ENCODE peak calls at places on chromosomes 13 and 19, in ten cellular contexts. X is heart left ventricle, H is mammary epithelial cell, M is PC-9, F is psoas muscle, Z is hepatocyte, Q is DND-41, T is uterus, Y is pancreas, S is suprapubic skin. U is an unnamed sample.
A peak's percentile ranks its signal among the peaks of the same experiment; 100 is the strongest.

GRCh38 chr13:52926971-52927370 is 78.5 kb upstream of the PCDH8 start:
- DNase-seq in X (no peak), H (peak; percentile 83), M (no peak), F (no peak), Z (no peak), Q (no peak), T (no peak), Y (no peak), S (no peak), U (no peak)

GRCh38 chr13:50393641-50394040 is 378.4 kb downstream of the KCNRG start:
- DNase-seq in X (peak; percentile 51), H (no peak), M (no peak), F (no peak), Z (no peak), Q (no peak), T (no peak), Y (no peak), S (no peak), U (no peak)

GRCh38 chr19:32253683-32254020 is 91.8 kb upstream of the ZNF507 start:
- DNase-seq in X (no peak), H (no peak), M (no peak), F (no peak), Z (no peak), Q (no peak), T (no peak), Y (no peak), S (peak; percentile 66), U (no peak)

GRCh38 chr19:17332677-17333581 is 1.7 kb downstream of the ANO8 start:
- DNase-seq in X (no peak), H (peak; percentile 29), M (no peak), F (no peak), Z (peak; percentile 47), Q (peak; percentile 76), T (no peak), Y (no peak), S (no peak), U (no peak)

GRCh38 chr13:27821566-27821965 is 29.3 kb downstream of the GSX1 start:
- DNase-seq in X (no peak), H (peak; percentile 27), M (no peak), F (no peak), Z (no peak), Q (no peak), T (no peak), Y (no peak), S (no peak), U (no peak)

GRCh38 chr19:38890686-38891085 is 8.7 kb downstream of the SIRT2 start:
- DNase-seq in X (peak; percentile 60), H (no peak), M (no peak), F (peak; percentile 59), Z (no peak), Q (no peak), T (no peak), Y (no peak), S (no peak), U (no peak)

GRCh38 chr13:44399045-44399444 is 25.4 kb downstream of the SERP2 start:
- DNase-seq in X (no peak), H (no peak), M (no peak), F (no peak), Z (no peak), Q (no peak), T (no peak), Y (no peak), S (no peak), U (no peak)

GRCh38 chr19:28883241-28883693 is 329.7 kb downstream of the UQCRFS1 start:
- DNase-seq in X (peak; percentile 72), H (no peak), M (no peak), F (peak; percentile 20), Z (no peak), Q (no peak), T (no peak), Y (no peak), S (no peak), U (peak; percentile 79)

GRCh38 chr13:21039097-21039800 is 22.1 kb downstream of the LATS2 start:
- DNase-seq in X (no peak), H (no peak), M (no peak), F (no peak), Z (no peak), Q (no peak), T (no peak), Y (no peak), S (no peak), U (no peak)

GRCh38 chr19:1945899-1946298 is 4.9 kb downstream of the CSNK1G2 start:
- DNase-seq in X (no peak), H (no peak), M (no peak), F (peak; percentile 49), Z (peak; percentile 53), Q (peak; percentile 45), T (no peak), Y (peak; percentile 28), S (no peak), U (peak; percentile 51)

GRCh38 chr13:77136902-77137420 is 110.0 kb upstream of the FBXL3 start:
- DNase-seq in X (no peak), H (peak; percentile 20), M (no peak), F (no peak), Z (no peak), Q (no peak), T (no peak), Y (no peak), S (no peak), U (no peak)

GRCh38 chr13:71775946-71776345 is 91.1 kb downstream of the DACH1 start:
- DNase-seq in X (no peak), H (no peak), M (no peak), F (no peak), Z (no peak), Q (no peak), T (no peak), Y (no peak), S (no peak), U (no peak)

GRCh38 chr13:33229446-33230177 is 55.9 kb downstream of the STARD13 start:
- DNase-seq in X (peak; percentile 60), H (no peak), M (no peak), F (no peak), Z (no peak), Q (no peak), T (no peak), Y (no peak), S (no peak), U (peak; percentile 7)

GRCh38 chr19:8261347-8261746 is 46.8 kb downstream of the CD320 start:
- DNase-seq in X (no peak), H (no peak), M (no peak), F (no peak), Z (no peak), Q (no peak), T (no peak), Y (peak; percentile 1), S (no peak), U (peak; percentile 8)

GRCh38 chr19:8259142-8259921 is 48.8 kb downstream of the CD320 start:
- DNase-seq in X (no peak), H (no peak), M (no peak), F (no peak), Z (no peak), Q (no peak), T (no peak), Y (peak; percentile 1), S (peak; percentile 41), U (no peak)

GRCh38 chr19:8261881-8262280 is 46.3 kb downstream of the CD320 start:
- DNase-seq in X (no peak), H (no peak), M (no peak), F (no peak), Z (no peak), Q (no peak), T (no peak), Y (peak; percentile 2), S (peak; percentile 75), U (peak; percentile 81)

GRCh38 chr19:8262431-8262830 is 45.7 kb downstream of the CD320 start:
- DNase-seq in X (no peak), H (no peak), M (no peak), F (no peak), Z (no peak), Q (no peak), T (no peak), Y (peak; percentile 7), S (peak; percentile 80), U (no peak)

DNA sequence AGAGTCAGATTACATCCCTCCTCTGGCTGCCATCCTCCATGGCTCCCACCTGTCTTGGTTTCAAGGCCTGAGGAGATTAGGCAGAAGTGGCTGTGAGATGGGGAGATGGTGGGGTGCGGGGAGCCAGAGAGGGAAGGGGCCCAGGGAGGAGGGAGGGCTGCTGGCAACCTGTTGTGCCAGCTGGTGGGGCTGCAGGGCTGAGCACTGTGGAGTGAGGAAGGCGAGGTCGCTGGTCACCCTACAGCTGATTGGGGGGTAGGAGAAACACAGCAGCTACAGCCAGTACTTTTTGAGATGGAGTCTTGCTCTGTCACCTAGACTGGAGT is 48.3 kb downstream of the CD320 start:
- DNase-seq in X (no peak), H (no peak), M (no peak), F (no peak), Z (no peak), Q (no peak), T (no peak), Y (peak; percentile 1), S (no peak), U (no peak)
- H3K4me3 ChIP-seq in X (no peak overlapping the region), H (no peak overlapping the region), M (no peak overlapping the region), F (no peak overlapping the region), Z (no peak overlapping the region), Q (no peak overlapping the region), T (no peak overlapping the region), Y (no peak overlapping the region), S (no peak overlapping the region), U (no peak overlapping the region)

GRCh38 chr19:46040125-46040524 is 677 bp downstream of the IGFL4 start:
- DNase-seq in X (no peak), H (no peak), M (no peak), F (no peak), Z (no peak), Q (no peak), T (no peak), Y (no peak), S (no peak), U (no peak)
- H3K4me1 ChIP-seq in X (no peaks in the 10 kb centered on the region), H (peaks cover 10% of the 10 kb centered on the region), M (peaks cover 27% of the 10 kb centered on the region), F (no peaks in the 10 kb centered on the region), Z (peaks cover 9% of the 10 kb centered on the region), Q (no peaks in the 10 kb centered on the region), T (no peaks in the 10 kb centered on the region), Y (no peaks in the 10 kb centered on the region), S (peaks cover 20% of the 10 kb centered on the region), U (no peaks in the 10 kb centered on the region)

DNA sequence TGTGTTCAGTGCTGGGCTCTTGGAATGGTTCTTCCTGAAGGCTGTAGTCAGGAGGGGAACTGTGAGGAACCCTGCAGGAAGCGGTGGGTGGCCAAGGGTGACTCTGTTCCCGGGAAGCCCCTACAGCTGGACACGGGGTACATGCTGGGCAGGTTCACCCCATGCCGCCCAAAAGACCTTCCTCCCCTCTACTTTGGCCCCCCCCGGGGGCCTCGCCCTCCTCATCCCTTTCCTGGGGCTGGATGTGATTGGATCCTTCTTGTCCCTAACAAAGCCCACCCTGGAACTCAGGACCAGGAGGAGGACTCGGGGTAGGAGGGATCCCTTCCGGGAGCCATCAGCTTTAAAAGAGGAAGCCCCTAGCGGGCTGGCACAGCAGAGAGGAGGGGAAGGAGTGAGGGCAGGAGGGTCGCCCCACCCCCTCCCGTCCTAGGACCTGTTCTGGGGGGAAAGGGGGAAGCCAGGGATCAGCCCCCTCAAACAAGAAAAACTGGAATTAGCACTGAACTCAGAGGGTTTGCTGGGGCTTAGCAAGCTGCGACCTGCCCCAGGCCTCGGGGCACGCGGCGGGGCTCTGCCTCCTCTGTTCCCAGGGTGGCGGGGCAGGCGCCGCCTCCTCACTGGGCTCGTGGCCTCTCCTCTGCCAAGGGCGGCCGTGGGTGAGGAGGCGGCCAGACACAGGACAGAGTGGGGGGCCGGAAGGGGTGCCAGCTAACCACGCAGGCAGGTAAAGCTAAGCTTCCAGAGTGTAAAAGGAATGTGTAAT is 4.0 kb downstream of the CEBPA start:
- DNase-seq in X (no peak), H (peak; percentile 80), M (peak; percentile 77), F (no peak), Z (peak; percentile 75), Q (no peak), T (no peak), Y (no peak), S (no peak), U (peak; percentile 74)
- H3K4me3 ChIP-seq in X (peak overlapping the region; percentile 72), H (no peak overlapping the region), M (no peak overlapping the region), F (no peak overlapping the region), Z (no peak overlapping the region), Q (no peak overlapping the region), T (no peak overlapping the region), Y (no peak overlapping the region), S (peak overlapping the region; percentile 80), U (peak overlapping the region; percentile 79)

GRCh38 chr19:6241056-6241455 is 38.7 kb downstream of the MLLT1 start:
- DNase-seq in X (no peak), H (no peak), M (no peak), F (no peak), Z (no peak), Q (no peak), T (no peak), Y (no peak), S (peak; percentile 79), U (no peak)
- H3K4me1 ChIP-seq in X (peaks cover 74% of the 10 kb centered on the region), H (peaks cover 41% of the 10 kb centered on the region), M (peaks cover 11% of the 10 kb centered on the region), F (peaks cover 65% of the 10 kb centered on the region), Z (no peaks in the 10 kb centered on the region), Q (no peaks in the 10 kb centered on the region), T (no peaks in the 10 kb centered on the region), Y (peaks cover 22% of the 10 kb centered on the region), S (peaks cover 73% of the 10 kb centered on the region), U (peaks cover 75% of the 10 kb centered on the region)